ENCODE peak calls at places on chromosomes 1 and 21, in ten cellular contexts. Z is CD4-positive, alpha-beta T cell; O is Caco-2; E is mammary epithelial cell; I is CD8-positive, alpha-beta T cell; L is AG04450; Y is CD4-positive, CD25-positive, alpha-beta regulatory T cell; J is GM12878; X is upper lobe of right lung; C is pancreas. D is an unnamed sample.

GRCh38 chr1:30005972-30006619 is 717.3 kb downstream of the MATN1 start:
- DNase-seq in L (no peak), C (no peak), Z (no peak), X (no peak), J (no peak), E (peak; percentile 77), I (no peak), Y (no peak), O (no peak), D (no peak)

GRCh38 chr1:225933072-225933471 is 7.9 kb downstream of the LEFTY2 start:
- DNase-seq in Z (no peak), E (peak; percentile 76), O (no peak), I (no peak), Y (no peak), C (no peak), X (no peak), J (no peak), L (peak; percentile 21), D (no peak)

GRCh38 chr1:82778612-82779011 is 977.9 kb downstream of the ADGRL2 start:
- DNase-seq in Y (no peak), Z (no peak), J (no peak), E (no peak), O (no peak), I (no peak), C (no peak), X (no peak), L (no peak), D (no peak)

GRCh38 chr1:109933856-109934711 is 23.4 kb downstream of the CSF1 start:
- DNase-seq in X (no peak), L (no peak), Z (no peak), J (no peak), E (peak; percentile 70), I (no peak), C (no peak), Y (no peak), O (peak; percentile 62), D (no peak)

GRCh38 chr21:38468989-38469388 is 29.3 kb downstream of the ERG start:
- DNase-seq in L (no peak), C (no peak), O (no peak), X (no peak), E (peak; percentile 32), I (no peak), J (no peak), Z (no peak), Y (no peak), D (no peak)

GRCh38 chr1:160997323-160998038 is 23.5 kb downstream of the F11R start:
- DNase-seq in J (no peak), I (peak; percentile 49), X (peak; percentile 77), O (peak; percentile 83), Z (peak; percentile 38), Y (peak; percentile 7), E (peak; percentile 64), C (peak; percentile 71), L (no peak), D (peak; percentile 86)

GRCh38 chr1:66767590-66767989 is 15.3 kb downstream of the DYNLT5 start:
- DNase-seq in C (no peak), Y (no peak), J (no peak), L (no peak), I (no peak), E (no peak), Z (no peak), X (no peak), O (no peak), D (no peak)

GRCh38 chr1:202860744-202861419 is 28.1 kb downstream of the RABIF start:
- DNase-seq in X (peak; percentile 83), L (no peak), Z (no peak), Y (no peak), I (peak; percentile 33), E (peak; percentile 74), C (peak; percentile 55), J (no peak), O (peak; percentile 97), D (peak; percentile 87)

GRCh38 chr1:116910379-116911165 is 856 bp downstream of the PTGFRN start:
- DNase-seq in L (no peak), I (peak; percentile 33), Z (peak; percentile 6), C (peak; percentile 70), O (peak; percentile 38), J (no peak), Y (peak; percentile 14), X (peak; percentile 85), E (peak; percentile 52), D (peak; percentile 81)

GRCh38 chr1:117171900-117172501 is 38.7 kb downstream of the VTCN1 start:
- DNase-seq in E (peak; percentile 97), I (no peak), J (no peak), X (peak; percentile 76), Y (no peak), O (no peak), Z (no peak), L (no peak), C (peak; percentile 89), D (peak; percentile 55)

GRCh38 chr1:207308451-207309190 is 12.9 kb upstream of the CD55 start:
- DNase-seq in E (no peak), O (no peak), Z (no peak), X (no peak), L (no peak), Y (no peak), C (no peak), I (no peak), J (no peak), D (no peak)

GRCh38 chr21:45938453-45938755 is 43.2 kb upstream of the COL6A1 start:
- DNase-seq in Y (no peak), X (no peak), J (no peak), C (no peak), O (peak; percentile 19), E (no peak), Z (no peak), L (no peak), I (no peak), D (no peak)
- H3K9me3 ChIP-seq in Y (no peaks in the 10 kb centered on the region), X (no peaks in the 10 kb centered on the region), J (no peaks in the 10 kb centered on the region), C (no peaks in the 10 kb centered on the region), O (no peaks in the 10 kb centered on the region), E (peaks cover 12% of the 10 kb centered on the region), Z (no peaks in the 10 kb centered on the region), L (peaks cover 34% of the 10 kb centered on the region), I (no peaks in the 10 kb centered on the region), D (no peaks in the 10 kb centered on the region)

DNA sequence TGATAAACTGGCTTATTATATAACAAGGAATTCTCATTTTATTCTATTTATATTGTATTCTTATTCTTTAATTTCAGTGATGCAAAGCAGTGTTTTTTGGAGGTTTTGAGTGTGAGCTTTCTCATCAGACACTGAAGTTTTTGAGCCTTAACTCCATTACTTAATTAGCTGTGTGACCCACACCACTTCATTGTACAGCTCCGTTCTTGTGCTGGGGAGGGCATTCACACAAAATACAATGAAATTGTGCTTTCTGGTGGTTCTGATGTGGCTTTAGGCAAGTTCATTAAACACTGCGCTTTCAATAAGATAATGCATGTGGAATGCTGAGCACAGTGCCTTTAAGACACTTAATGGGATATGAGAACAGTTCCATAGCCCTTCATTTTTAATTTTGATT is 102.7 kb upstream of the TPTE start:
- DNase-seq in Y (no peak), E (no peak), O (no peak), J (no peak), L (no peak), I (no peak), C (no peak), Z (no peak), X (no peak), D (no peak)
- H3K9me3 ChIP-seq in Y (peaks cover 49% of the 10 kb centered on the region), E (peaks cover 58% of the 10 kb centered on the region), O (peaks cover 30% of the 10 kb centered on the region), J (no peaks in the 10 kb centered on the region), L (peaks cover 75% of the 10 kb centered on the region), I (peaks cover 9% of the 10 kb centered on the region), C (no peaks in the 10 kb centered on the region), Z (peaks cover 31% of the 10 kb centered on the region), X (no peaks in the 10 kb centered on the region), D (peaks cover 90% of the 10 kb centered on the region)

GRCh38 chr1:59601032-59601431 is 213.7 kb upstream of the HOOK1 start:
- DNase-seq in L (no peak), C (no peak), E (peak; percentile 85), I (no peak), J (no peak), X (no peak), Y (no peak), O (no peak), Z (no peak), D (no peak)

GRCh38 chr1:59605184-59605583 is 209.6 kb upstream of the HOOK1 start:
- DNase-seq in J (peak; percentile 49), Y (no peak), C (no peak), E (peak; percentile 61), L (no peak), Z (no peak), I (no peak), X (no peak), O (no peak), D (no peak)

GRCh38 chr1:59604191-59604590 is 210.6 kb upstream of the HOOK1 start:
- DNase-seq in J (no peak), L (no peak), O (no peak), X (no peak), C (no peak), I (no peak), Y (no peak), Z (no peak), E (no peak), D (no peak)

GRCh38 chr1:59605761-59606160 is 209.0 kb upstream of the HOOK1 start:
- DNase-seq in I (no peak), Z (no peak), C (no peak), O (no peak), L (peak; percentile 26), X (no peak), Y (no peak), J (no peak), E (peak; percentile 16), D (no peak)

GRCh38 chr1:59601811-59602210 is 212.9 kb upstream of the HOOK1 start:
- DNase-seq in Y (no peak), J (no peak), L (no peak), O (no peak), C (no peak), E (no peak), I (no peak), Z (no peak), X (no peak), D (no peak)
- H3K9me3 ChIP-seq in Y (no peaks in the 10 kb centered on the region), J (no peaks in the 10 kb centered on the region), L (no peaks in the 10 kb centered on the region), O (no peaks in the 10 kb centered on the region), C (no peaks in the 10 kb centered on the region), E (no peaks in the 10 kb centered on the region), I (no peaks in the 10 kb centered on the region), Z (no peaks in the 10 kb centered on the region), X (no peaks in the 10 kb centered on the region), D (no peaks in the 10 kb centered on the region)

GRCh38 chr1:239985044-239985443 is 106.6 kb upstream of the FMN2 start:
- DNase-seq in E (no peak), Z (no peak), L (no peak), J (no peak), I (no peak), O (no peak), Y (no peak), X (no peak), C (no peak), D (no peak)
- H3K9me3 ChIP-seq in E (peaks cover 6% of the 10 kb centered on the region), Z (peaks cover 44% of the 10 kb centered on the region), L (no peaks in the 10 kb centered on the region), J (no peaks in the 10 kb centered on the region), I (peaks cover 17% of the 10 kb centered on the region), O (peaks cover 18% of the 10 kb centered on the region), Y (peaks cover 49% of the 10 kb centered on the region), X (no peaks in the 10 kb centered on the region), C (no peaks in the 10 kb centered on the region), D (peaks cover 8% of the 10 kb centered on the region)

D was measured in mucosa of descending colon.